ENCODE peak calls at places on chromosome 6, in five cellular contexts. One of them, this sample, is unnamed.

GRCh38 chr6:70537266-70537665 is 29.5 kb upstream of the SDHAF4 start:
- DNase-seq in fibroblast of mammary gland: no peak
- DNase-seq in activated T-helper 9 cell treated with anti-CD3 and anti-CD28 coated beads, Interleukin-2, amount 50 U/mL, for 16 hours: no peak
- DNase-seq in dorsolateral prefrontal cortex: no peak
- DNase-seq in amygdala: no peak
- DNase-seq in this sample: no peak

GRCh38 chr6:75449625-75450206 is 43.9 kb downstream of the FILIP1 start:
- DNase-seq in dorsolateral prefrontal cortex: no peak
- DNase-seq in amygdala: no peak
- DNase-seq in fibroblast of mammary gland: peak
- DNase-seq in activated T-helper 9 cell treated with anti-CD3 and anti-CD28 coated beads, Interleukin-2, amount 50 U/mL, for 16 hours: no peak
- DNase-seq in this sample: no peak

GRCh38 chr6:37260063-37260843 is 2.3 kb upstream of the TMEM217 start:
- DNase-seq in fibroblast of mammary gland: no peak
- DNase-seq in dorsolateral prefrontal cortex: no peak
- DNase-seq in activated T-helper 9 cell treated with anti-CD3 and anti-CD28 coated beads, Interleukin-2, amount 50 U/mL, for 16 hours: no peak
- DNase-seq in amygdala: no peak
- DNase-seq in this sample: peak

GRCh38 chr6:27630727-27631613 is 158.1 kb upstream of the ZNF184 start:
- DNase-seq in activated T-helper 9 cell treated with anti-CD3 and anti-CD28 coated beads, Interleukin-2, amount 50 U/mL, for 16 hours: no peak
- DNase-seq in amygdala: peak
- DNase-seq in dorsolateral prefrontal cortex: peak
- DNase-seq in fibroblast of mammary gland: peak
- DNase-seq in this sample: peak

GRCh38 chr6:129730477-129731165 is 20.6 kb upstream of the ARHGAP18 start:
- DNase-seq in activated T-helper 9 cell treated with anti-CD3 and anti-CD28 coated beads, Interleukin-2, amount 50 U/mL, for 16 hours: no peak
- DNase-seq in amygdala: no peak
- DNase-seq in dorsolateral prefrontal cortex: no peak
- DNase-seq in fibroblast of mammary gland: peak
- DNase-seq in this sample: peak

GRCh38 chr6:36874016-36874442 is 574 bp downstream of the PPIL1 start:
- DNase-seq in activated T-helper 9 cell treated with anti-CD3 and anti-CD28 coated beads, Interleukin-2, amount 50 U/mL, for 16 hours: no peak
- DNase-seq in dorsolateral prefrontal cortex: no peak
- DNase-seq in amygdala: no peak
- DNase-seq in fibroblast of mammary gland: peak
- DNase-seq in this sample: peak

GRCh38 chr6:151056230-151056907 is 183.4 kb upstream of the AKAP12 start:
- DNase-seq in dorsolateral prefrontal cortex: no peak
- DNase-seq in amygdala: no peak
- DNase-seq in activated T-helper 9 cell treated with anti-CD3 and anti-CD28 coated beads, Interleukin-2, amount 50 U/mL, for 16 hours: no peak
- DNase-seq in fibroblast of mammary gland: no peak
- DNase-seq in this sample: no peak

GRCh38 chr6:24307881-24308280 is 50.0 kb downstream of the DCDC2 start:
- DNase-seq in amygdala: no peak
- DNase-seq in dorsolateral prefrontal cortex: no peak
- DNase-seq in activated T-helper 9 cell treated with anti-CD3 and anti-CD28 coated beads, Interleukin-2, amount 50 U/mL, for 16 hours: no peak
- DNase-seq in fibroblast of mammary gland: no peak
- DNase-seq in this sample: no peak

GRCh38 chr6:138226011-138226410 is 7.7 kb upstream of the PBOV1 start:
- DNase-seq in dorsolateral prefrontal cortex: no peak
- DNase-seq in fibroblast of mammary gland: peak
- DNase-seq in amygdala: no peak
- DNase-seq in activated T-helper 9 cell treated with anti-CD3 and anti-CD28 coated beads, Interleukin-2, amount 50 U/mL, for 16 hours: no peak
- DNase-seq in this sample: no peak

GRCh38 chr6:44216677-44217331 is at the start of gene MYMX:
- DNase-seq in dorsolateral prefrontal cortex: no peak
- DNase-seq in activated T-helper 9 cell treated with anti-CD3 and anti-CD28 coated beads, Interleukin-2, amount 50 U/mL, for 16 hours: no peak
- DNase-seq in fibroblast of mammary gland: no peak
- DNase-seq in amygdala: no peak
- DNase-seq in this sample: no peak

GRCh38 chr6:78910611-78911134 is 43.3 kb downstream of the IRAK1BP1 start:
- DNase-seq in dorsolateral prefrontal cortex: no peak
- DNase-seq in amygdala: peak
- DNase-seq in fibroblast of mammary gland: peak
- DNase-seq in activated T-helper 9 cell treated with anti-CD3 and anti-CD28 coated beads, Interleukin-2, amount 50 U/mL, for 16 hours: no peak
- DNase-seq in this sample: peak

GRCh38 chr6:164154588-164154987 is 740.1 kb downstream of the QKI start:
- DNase-seq in dorsolateral prefrontal cortex: no peak
- DNase-seq in amygdala: no peak
- DNase-seq in fibroblast of mammary gland: no peak
- DNase-seq in activated T-helper 9 cell treated with anti-CD3 and anti-CD28 coated beads, Interleukin-2, amount 50 U/mL, for 16 hours: no peak
- DNase-seq in this sample: no peak

GRCh38 chr6:108988291-108988690 is 106.4 kb downstream of the SESN1 start:
- DNase-seq in fibroblast of mammary gland: no peak
- DNase-seq in amygdala: no peak
- DNase-seq in dorsolateral prefrontal cortex: no peak
- DNase-seq in activated T-helper 9 cell treated with anti-CD3 and anti-CD28 coated beads, Interleukin-2, amount 50 U/mL, for 16 hours: no peak
- DNase-seq in this sample: no peak

GRCh38 chr6:16334671-16335070 is 96.3 kb downstream of the GMPR start:
- DNase-seq in dorsolateral prefrontal cortex: no peak
- DNase-seq in activated T-helper 9 cell treated with anti-CD3 and anti-CD28 coated beads, Interleukin-2, amount 50 U/mL, for 16 hours: no peak
- DNase-seq in amygdala: no peak
- DNase-seq in fibroblast of mammary gland: peak
- DNase-seq in this sample: peak

GRCh38 chr6:38137609-38138008 is 318.1 kb downstream of the ZFAND3 start:
- DNase-seq in dorsolateral prefrontal cortex: no peak
- DNase-seq in amygdala: no peak
- DNase-seq in fibroblast of mammary gland: no peak
- DNase-seq in activated T-helper 9 cell treated with anti-CD3 and anti-CD28 coated beads, Interleukin-2, amount 50 U/mL, for 16 hours: no peak
- DNase-seq in this sample: no peak

GRCh38 chr6:155224618-155225017 is 39.2 kb upstream of the CLDN20 start:
- DNase-seq in dorsolateral prefrontal cortex: no peak
- DNase-seq in amygdala: no peak
- DNase-seq in activated T-helper 9 cell treated with anti-CD3 and anti-CD28 coated beads, Interleukin-2, amount 50 U/mL, for 16 hours: no peak
- DNase-seq in fibroblast of mammary gland: no peak
- DNase-seq in this sample: no peak

This sample was measured in lung microvascular endothelial cell.